ENCODE peak calls at places on chromosomes 16 and 17, in nine cellular contexts. G is GM19239; Q is nucleus accumbens; W is T-helper 1 cell; E is NCI-H446; Z is fibroblast of pulmonary artery; R is NCI-H226; S is stimulated activated CD8-positive, alpha-beta memory T cell treated with anti-CD3 and anti-CD28 coated beads, Interleukin-15, amount 100 ng/mL, for 48 hours; C is HT1080. M is an unnamed sample.

GRCh38 chr17:946510-947236 is 32.9 kb downstream of the NXN start:
- DNase-seq in G (no peak), Q (no peak), W (no peak), E (no peak), Z (no peak), R (no peak), S (no peak), C (no peak), M (no peak)

GRCh38 chr17:80968602-80969029 is 23.0 kb upstream of the CHMP6 start:
- DNase-seq in G (no peak), Q (no peak), W (no peak), E (peak), Z (no peak), R (no peak), S (no peak), C (no peak), M (peak)

GRCh38 chr16:23145608-23146007 is 3.6 kb downstream of the USP31 start:
- DNase-seq in G (no peak), Q (no peak), W (no peak), E (no peak), Z (peak), R (peak), S (no peak), C (no peak), M (peak)

GRCh38 chr17:8338806-8339205 is 834 bp upstream of the ODF4 start:
- DNase-seq in G (no peak), Q (no peak), W (no peak), E (no peak), Z (no peak), R (no peak), S (no peak), C (no peak), M (no peak)

GRCh38 chr17:27564463-27564862 is 66.5 kb upstream of the LGALS9 start:
- DNase-seq in G (no peak), Q (no peak), W (no peak), E (no peak), Z (no peak), R (no peak), S (no peak), C (no peak), M (no peak)

GRCh38 chr17:41332239-41332638 is 16.7 kb upstream of the KRTAP17-1 start:
- DNase-seq in G (no peak), Q (no peak), W (no peak), E (no peak), Z (no peak), R (no peak), S (no peak), C (no peak), M (no peak)

GRCh38 chr17:77696151-77696719 is 262.3 kb upstream of the TNRC6C start:
- DNase-seq in G (no peak), Q (peak), W (no peak), E (no peak), Z (no peak), R (no peak), S (no peak), C (no peak), M (no peak)

GRCh38 chr16:4814542-4815173 is 12.2 kb upstream of the ROGDI start:
- DNase-seq in G (no peak), Q (no peak), W (no peak), E (no peak), Z (no peak), R (no peak), S (no peak), C (no peak), M (no peak)

GRCh38 chr17:56913867-56914640 is at the start of gene TRIM25:
- DNase-seq in G (peak), Q (peak), W (peak), E (peak), Z (peak), R (peak), S (peak), C (peak), M (peak)

GRCh38 chr17:69651921-69652320 is 237.4 kb downstream of the MAP2K6 start:
- DNase-seq in G (no peak), Q (no peak), W (no peak), E (no peak), Z (no peak), R (no peak), S (no peak), C (no peak), M (peak)

GRCh38 chr17:10135539-10136257 is 62.7 kb downstream of the GAS7 start:
- DNase-seq in G (no peak), Q (no peak), W (no peak), E (no peak), Z (peak), R (no peak), S (no peak), C (no peak), M (peak)

GRCh38 chr16:77191259-77191969 is 424 bp downstream of the MON1B start:
- DNase-seq in G (no peak), Q (no peak), W (no peak), E (no peak), Z (no peak), R (no peak), S (no peak), C (no peak), M (peak)

GRCh38 chr16:69522732-69523404 is 42.9 kb upstream of the NFAT5 start:
- DNase-seq in G (no peak), Q (no peak), W (no peak), E (peak), Z (no peak), R (no peak), S (peak), C (peak), M (no peak)

GRCh38 chr16:12509121-12509520 is 294.6 kb downstream of the CPPED1 start:
- DNase-seq in G (no peak), Q (no peak), W (no peak), E (no peak), Z (no peak), R (no peak), S (no peak), C (no peak), M (no peak)

GRCh38 chr16:75087040-75087979 is 29.3 kb downstream of the LDHD start:
- DNase-seq in G (no peak), Q (no peak), W (no peak), E (peak), Z (peak), R (no peak), S (no peak), C (no peak), M (peak)

GRCh38 chr17:57735707-57736106 is 9.4 kb downstream of the CCDC182 start:
- DNase-seq in G (no peak), Q (no peak), W (no peak), E (peak), Z (no peak), R (no peak), S (no peak), C (peak), M (no peak)

GRCh38 chr17:45855691-45856315 is 11.1 kb downstream of the SPPL2C start:
- DNase-seq in G (no peak), Q (no peak), W (no peak), E (no peak), Z (no peak), R (no peak), S (no peak), C (no peak), M (no peak)

GRCh38 chr17:17933775-17934174 is 38.4 kb downstream of the TOM1L2 start:
- DNase-seq in G (no peak), Q (no peak), W (no peak), E (no peak), Z (no peak), R (no peak), S (no peak), C (peak), M (peak)

GRCh38 chr17:43931062-43931571 is 11.2 kb downstream of the PPY start:
- DNase-seq in G (no peak), Q (no peak), W (no peak), E (no peak), Z (no peak), R (no peak), S (no peak), C (no peak), M (no peak)

GRCh38 chr16:81610144-81610842 is 165.7 kb downstream of the CMIP start:
- DNase-seq in G (no peak), Q (peak), W (no peak), E (peak), Z (peak), R (no peak), S (no peak), C (peak), M (peak)

GRCh38 chr16:11257131-11257938 is 1.3 kb upstream of the SOCS1 start:
- DNase-seq in G (no peak), Q (peak), W (peak), E (peak), Z (peak), R (peak), S (no peak), C (peak), M (peak)

GRCh38 chr16:86634290-86634689 is 55.9 kb downstream of the FOXL1 start:
- DNase-seq in G (no peak), Q (no peak), W (no peak), E (no peak), Z (peak), R (no peak), S (no peak), C (peak), M (no peak)

GRCh38 chr16:379183-379960 is 2.4 kb downstream of the PGAP6 start:
- DNase-seq in G (no peak), Q (no peak), W (no peak), E (no peak), Z (no peak), R (no peak), S (no peak), C (no peak), M (no peak)

GRCh38 chr17:58756246-58757161 is 850 bp downstream of the PPM1E start:
- DNase-seq in G (peak), Q (no peak), W (peak), E (no peak), Z (peak), R (no peak), S (no peak), C (peak), M (no peak)